ENCODE peak calls at places on chromosomes 4 and X, in six cellular contexts. W, U, D, H, M and L are unnamed samples.

GRCh38 chrX:102712216-102712966 is at the start of gene GPRASP2:
- DNase-seq in U (no peak), W (peak), D (no peak), M (no peak), H (peak), L (no peak)

GRCh38 chr4:150367326-150367725 is 214.6 kb upstream of the MAB21L2 start:
- DNase-seq in W (no peak), H (no peak), M (no peak), U (no peak), D (no peak), L (no peak)

GRCh38 chr4:14897217-14897616 is 105.1 kb upstream of the CPEB2 start:
- DNase-seq in U (peak), W (no peak), D (no peak), M (no peak), H (no peak), L (peak)

GRCh38 chr4:147596976-147597375 is 20.2 kb upstream of the TMEM184C start:
- DNase-seq in H (no peak), D (no peak), U (peak), W (peak), M (no peak), L (peak)

GRCh38 chrX:28787206-28787605 is 200.0 kb downstream of the IL1RAPL1 start:
- DNase-seq in M (no peak), W (peak), D (no peak), H (no peak), U (peak), L (peak)

GRCh38 chr4:159012381-159012780 is 90.5 kb upstream of the RAPGEF2 start:
- DNase-seq in M (no peak), U (peak), W (no peak), H (no peak), D (no peak), L (peak)

GRCh38 chr4:76305971-76306881 is at the start of gene STBD1:
- DNase-seq in D (peak), M (peak), W (peak), U (peak), H (peak), L (peak)

GRCh38 chr4:109989044-109989443 is 76.4 kb downstream of the EGF start:
- DNase-seq in U (peak), H (no peak), W (no peak), D (no peak), M (no peak), L (no peak)

GRCh38 chr4:181225616-181226261 is 1017.5 kb upstream of the TENM3 start:
- DNase-seq in D (no peak), H (no peak), M (no peak), W (no peak), U (no peak), L (no peak)

GRCh38 chrX:16958356-16958755 is 11.9 kb downstream of the REPS2 start:
- DNase-seq in M (no peak), U (no peak), W (no peak), H (no peak), D (no peak), L (no peak)

GRCh38 chr4:111813565-111814140 is 331.6 kb upstream of the FAM241A start:
- DNase-seq in W (no peak), U (no peak), H (no peak), D (no peak), M (no peak), L (no peak)

GRCh38 chrX:134025986-134026731 is 40.8 kb upstream of the GPC3 start:
- DNase-seq in D (no peak), M (no peak), W (no peak), H (no peak), U (no peak), L (no peak)

GRCh38 chr4:135249006-135249405 is 1047.4 kb upstream of the PABPC4L start:
- DNase-seq in D (no peak), H (no peak), W (no peak), M (no peak), U (no peak), L (no peak)

GRCh38 chr4:82948647-82949204 is 48.2 kb downstream of the THAP9 start:
- DNase-seq in H (no peak), W (peak), D (no peak), M (no peak), U (peak), L (peak)

GRCh38 chrX:27619975-27620374 is 29.8 kb downstream of the DCAF8L2 start:
- DNase-seq in W (no peak), U (peak), D (peak), M (no peak), H (no peak), L (no peak)

GRCh38 chrX:74248889-74249288 is 55.1 kb upstream of the ZCCHC13 start:
- DNase-seq in H (no peak), U (no peak), W (no peak), D (no peak), M (no peak), L (no peak)

GRCh38 chrX:9471571-9471985 is 6.7 kb downstream of the TBL1X start:
- DNase-seq in W (no peak), D (no peak), M (no peak), H (no peak), U (no peak), L (no peak)

GRCh38 chrX:70878925-70879324 is 29.6 kb downstream of the TEX11 start:
- DNase-seq in H (no peak), D (no peak), U (no peak), M (no peak), W (no peak), L (no peak)

GRCh38 chr4:94232519-94232918 is 24.9 kb downstream of the SMARCAD1 start:
- DNase-seq in U (no peak), M (no peak), D (no peak), H (no peak), W (no peak), L (no peak)

GRCh38 chrX:1322393-1322792 is 14.2 kb upstream of the IL3RA start:
- DNase-seq in W (no peak), D (no peak), H (peak), M (no peak), U (no peak), L (no peak)